ENCODE peak calls at places on chromosomes 3 and 15, in six cellular contexts. One of them, this sample, is unnamed.

GRCh38 chr3:27354588-27355203 is 14.5 kb downstream of the NEK10 start:
- DNase-seq in thyroid gland: no peak
- DNase-seq in left ventricle myocardium superior: no peak
- DNase-seq in GM06990: no peak
- DNase-seq in lung: no peak
- DNase-seq in stimulated activated naive B cell treated with anti-CD40 and anti-IgM and Interleukin-4, amounts not matched to agents 10 μg/mL and 1 μg/mL and 100 μg/mL, for 72 hours: no peak
- DNase-seq in this sample: no peak

GRCh38 chr3:23859839-23860382 is 54.2 kb downstream of the UBE2E1 start:
- DNase-seq in stimulated activated naive B cell treated with anti-CD40 and anti-IgM and Interleukin-4, amounts not matched to agents 10 μg/mL and 1 μg/mL and 100 μg/mL, for 72 hours: no peak
- DNase-seq in thyroid gland: no peak
- DNase-seq in left ventricle myocardium superior: no peak
- DNase-seq in GM06990: no peak
- DNase-seq in lung: no peak
- DNase-seq in this sample: no peak

GRCh38 chr3:46934508-46935167 is 41.9 kb downstream of the CCDC12 start:
- DNase-seq in lung: no peak
- DNase-seq in thyroid gland: peak
- DNase-seq in GM06990: no peak
- DNase-seq in left ventricle myocardium superior: peak
- DNase-seq in stimulated activated naive B cell treated with anti-CD40 and anti-IgM and Interleukin-4, amounts not matched to agents 10 μg/mL and 1 μg/mL and 100 μg/mL, for 72 hours: no peak
- DNase-seq in this sample: no peak

GRCh38 chr3:25119682-25120081 is 308.4 kb upstream of the RARB start:
- DNase-seq in lung: no peak
- DNase-seq in stimulated activated naive B cell treated with anti-CD40 and anti-IgM and Interleukin-4, amounts not matched to agents 10 μg/mL and 1 μg/mL and 100 μg/mL, for 72 hours: no peak
- DNase-seq in GM06990: no peak
- DNase-seq in thyroid gland: no peak
- DNase-seq in left ventricle myocardium superior: no peak
- DNase-seq in this sample: no peak

GRCh38 chr15:69090197-69090948 is 70.1 kb upstream of the GLCE start:
- DNase-seq in left ventricle myocardium superior: no peak
- DNase-seq in stimulated activated naive B cell treated with anti-CD40 and anti-IgM and Interleukin-4, amounts not matched to agents 10 μg/mL and 1 μg/mL and 100 μg/mL, for 72 hours: no peak
- DNase-seq in lung: no peak
- DNase-seq in GM06990: no peak
- DNase-seq in thyroid gland: no peak
- DNase-seq in this sample: no peak

GRCh38 chr3:47578119-47578630 is 490 bp downstream of the CSPG5 start:
- DNase-seq in GM06990: peak
- DNase-seq in stimulated activated naive B cell treated with anti-CD40 and anti-IgM and Interleukin-4, amounts not matched to agents 10 μg/mL and 1 μg/mL and 100 μg/mL, for 72 hours: peak
- DNase-seq in left ventricle myocardium superior: peak
- DNase-seq in lung: no peak
- DNase-seq in thyroid gland: peak
- DNase-seq in this sample: no peak

GRCh38 chr3:152192936-152193672 is 75.6 kb upstream of the MBNL1 start:
- DNase-seq in lung: no peak
- DNase-seq in GM06990: no peak
- DNase-seq in thyroid gland: no peak
- DNase-seq in stimulated activated naive B cell treated with anti-CD40 and anti-IgM and Interleukin-4, amounts not matched to agents 10 μg/mL and 1 μg/mL and 100 μg/mL, for 72 hours: no peak
- DNase-seq in left ventricle myocardium superior: no peak
- DNase-seq in this sample: no peak

GRCh38 chr15:74173545-74174215 is at the start of gene ISLR:
- DNase-seq in thyroid gland: peak
- DNase-seq in GM06990: no peak
- DNase-seq in lung: no peak
- DNase-seq in left ventricle myocardium superior: peak
- DNase-seq in stimulated activated naive B cell treated with anti-CD40 and anti-IgM and Interleukin-4, amounts not matched to agents 10 μg/mL and 1 μg/mL and 100 μg/mL, for 72 hours: no peak
- DNase-seq in this sample: peak

GRCh38 chr15:91953432-91953831 is 99.9 kb downstream of the SLCO3A1 start:
- DNase-seq in left ventricle myocardium superior: no peak
- DNase-seq in GM06990: no peak
- DNase-seq in stimulated activated naive B cell treated with anti-CD40 and anti-IgM and Interleukin-4, amounts not matched to agents 10 μg/mL and 1 μg/mL and 100 μg/mL, for 72 hours: no peak
- DNase-seq in lung: no peak
- DNase-seq in thyroid gland: peak
- DNase-seq in this sample: no peak

GRCh38 chr3:161939919-161940693 is 443.5 kb downstream of the OTOL1 start:
- DNase-seq in left ventricle myocardium superior: no peak
- DNase-seq in lung: no peak
- DNase-seq in stimulated activated naive B cell treated with anti-CD40 and anti-IgM and Interleukin-4, amounts not matched to agents 10 μg/mL and 1 μg/mL and 100 μg/mL, for 72 hours: no peak
- DNase-seq in thyroid gland: no peak
- DNase-seq in GM06990: no peak
- DNase-seq in this sample: no peak

GRCh38 chr15:65970937-65971740 is 101.8 kb downstream of the RAB11A start:
- DNase-seq in left ventricle myocardium superior: no peak
- DNase-seq in stimulated activated naive B cell treated with anti-CD40 and anti-IgM and Interleukin-4, amounts not matched to agents 10 μg/mL and 1 μg/mL and 100 μg/mL, for 72 hours: no peak
- DNase-seq in thyroid gland: no peak
- DNase-seq in lung: no peak
- DNase-seq in GM06990: no peak
- DNase-seq in this sample: no peak

GRCh38 chr15:47817825-47818681 is 100.7 kb downstream of the SEMA6D start:
- DNase-seq in thyroid gland: no peak
- DNase-seq in stimulated activated naive B cell treated with anti-CD40 and anti-IgM and Interleukin-4, amounts not matched to agents 10 μg/mL and 1 μg/mL and 100 μg/mL, for 72 hours: no peak
- DNase-seq in GM06990: no peak
- DNase-seq in lung: no peak
- DNase-seq in left ventricle myocardium superior: no peak
- DNase-seq in this sample: no peak

GRCh38 chr15:66593219-66593780 is 27.5 kb upstream of the LCTL start:
- DNase-seq in lung: no peak
- DNase-seq in thyroid gland: no peak
- DNase-seq in stimulated activated naive B cell treated with anti-CD40 and anti-IgM and Interleukin-4, amounts not matched to agents 10 μg/mL and 1 μg/mL and 100 μg/mL, for 72 hours: no peak
- DNase-seq in GM06990: no peak
- DNase-seq in left ventricle myocardium superior: no peak
- DNase-seq in this sample: no peak

GRCh38 chr3:126755866-126756265 is 51.8 kb downstream of the CHCHD6 start:
- DNase-seq in GM06990: no peak
- DNase-seq in lung: no peak
- DNase-seq in thyroid gland: no peak
- DNase-seq in left ventricle myocardium superior: no peak
- DNase-seq in stimulated activated naive B cell treated with anti-CD40 and anti-IgM and Interleukin-4, amounts not matched to agents 10 μg/mL and 1 μg/mL and 100 μg/mL, for 72 hours: no peak
- DNase-seq in this sample: peak

GRCh38 chr3:64459711-64460110 is 228.1 kb downstream of the ADAMTS9 start:
- DNase-seq in lung: no peak
- DNase-seq in GM06990: no peak
- DNase-seq in thyroid gland: no peak
- DNase-seq in left ventricle myocardium superior: no peak
- DNase-seq in stimulated activated naive B cell treated with anti-CD40 and anti-IgM and Interleukin-4, amounts not matched to agents 10 μg/mL and 1 μg/mL and 100 μg/mL, for 72 hours: no peak
- DNase-seq in this sample: no peak

GRCh38 chr3:35760147-35760546 is 120.8 kb downstream of the ARPP21 start:
- DNase-seq in left ventricle myocardium superior: no peak
- DNase-seq in thyroid gland: no peak
- DNase-seq in GM06990: no peak
- DNase-seq in stimulated activated naive B cell treated with anti-CD40 and anti-IgM and Interleukin-4, amounts not matched to agents 10 μg/mL and 1 μg/mL and 100 μg/mL, for 72 hours: no peak
- DNase-seq in lung: no peak
- DNase-seq in this sample: no peak

This sample was measured in vagina.